ENCODE peak calls at places on chromosomes 12 and 14, in five cellular contexts. M, V, B, J and D are unnamed samples.

GRCh38 chr12:122929812-122930211 is 33.9 kb upstream of the VPS37B start:
- DNase-seq in V (no peak), B (no peak), J (no peak), M (no peak), D (no peak)

GRCh38 chr12:6342140-6342889 is 439 bp upstream of the TNFRSF1A start:
- DNase-seq in V (no peak), B (no peak), J (no peak), M (no peak), D (no peak)

GRCh38 chr14:57182760-57183503 is 85.8 kb downstream of the EXOC5 start:
- DNase-seq in M (no peak), V (no peak), J (no peak), B (peak), D (peak)

GRCh38 chr12:26252946-26253345 is 57.6 kb downstream of the SSPN start:
- DNase-seq in J (no peak), M (no peak), V (no peak), B (no peak), D (no peak)

GRCh38 chr12:53201170-53201541 is 5.9 kb downstream of the ITGB7 start:
- DNase-seq in J (no peak), M (no peak), V (no peak), B (no peak), D (no peak)

GRCh38 chr12:118432812-118433540 is 56.6 kb downstream of the SUDS3 start:
- DNase-seq in V (no peak), M (no peak), B (no peak), J (no peak), D (no peak)

GRCh38 chr14:67763158-67763822 is 53.1 kb downstream of the ZFYVE26 start:
- DNase-seq in V (no peak), M (no peak), J (peak), B (no peak), D (no peak)

GRCh38 chr12:58414398-58414871 is 473.1 kb downstream of the ATP23 start:
- DNase-seq in J (no peak), B (no peak), M (no peak), V (no peak), D (no peak)

GRCh38 chr12:57806677-57807076 is 11.9 kb downstream of the AVIL start:
- DNase-seq in M (no peak), V (no peak), B (no peak), J (no peak), D (no peak)

GRCh38 chr12:1791104-1791927 is 29.0 kb upstream of the LRTM2 start:
- DNase-seq in V (peak), B (peak), M (peak), J (peak), D (no peak)

GRCh38 chr12:53710098-53710497 is 17.2 kb downstream of the CALCOCO1 start:
- DNase-seq in J (no peak), M (no peak), V (no peak), B (no peak), D (no peak)

GRCh38 chr14:58533417-58533816 is 104.3 kb upstream of the DACT1 start:
- DNase-seq in M (no peak), B (no peak), V (peak), J (no peak), D (no peak)

GRCh38 chr12:49332891-49333371 is 4.1 kb downstream of the C1QL4 start:
- DNase-seq in V (no peak), M (no peak), B (no peak), J (peak), D (no peak)

GRCh38 chr12:26890784-26891183 is 47.0 kb downstream of the INTS13 start:
- DNase-seq in M (no peak), J (no peak), V (no peak), B (no peak), D (no peak)

GRCh38 chr12:93387780-93388179 is 10.1 kb downstream of the NUDT4 start:
- DNase-seq in M (no peak), B (peak), J (no peak), V (no peak), D (no peak)

GRCh38 chr12:131726-132465 is 65.3 kb downstream of the IQSEC3 start:
- DNase-seq in V (no peak), B (no peak), J (no peak), M (no peak), D (no peak)

GRCh38 chr14:89479802-89480201 is 62.8 kb upstream of the FOXN3 start:
- DNase-seq in M (no peak), J (no peak), V (no peak), B (no peak), D (no peak)

GRCh38 chr14:32010561-32011188 is 66.4 kb upstream of the ARHGAP5 start:
- DNase-seq in B (peak), J (no peak), V (no peak), M (no peak), D (no peak)

GRCh38 chr14:80425686-80426085 is 214.4 kb upstream of the DIO2 start:
- DNase-seq in M (no peak), V (no peak), J (no peak), B (peak), D (no peak)

GRCh38 chr12:59742831-59743230 is 147.0 kb downstream of the SLC16A7 start:
- DNase-seq in M (no peak), B (no peak), V (no peak), J (no peak), D (no peak)

GRCh38 chr14:64841121-64841611 is 38.5 kb downstream of the SPTB start:
- DNase-seq in B (peak), J (no peak), M (no peak), V (no peak), D (no peak)